ENCODE peak calls at places on chromosomes 6 and 20, in six cellular contexts. G is neural progenitor cell, T is lower lobe of right lung, X is DMS153, M is WERI-Rb-1, R is endothelial cell. Y is an unnamed sample.

GRCh38 chr6:40999498-41000070 is 39.4 kb downstream of the UNC5CL start:
- DNase-seq in G (peak), T (peak), X (peak), M (peak), R (peak), Y (peak)

GRCh38 chr20:5168582-5169396 is 42.0 kb downstream of the CDS2 start:
- DNase-seq in G (no peak), T (no peak), X (peak), M (no peak), R (peak), Y (peak)

GRCh38 chr20:363319-364078 is 16.6 kb downstream of the NRSN2 start:
- DNase-seq in G (no peak), T (peak), X (no peak), M (no peak), R (no peak), Y (no peak)

GRCh38 chr6:118719351-118720124 is 68.1 kb upstream of the CEP85L start:
- DNase-seq in G (no peak), T (no peak), X (no peak), M (no peak), R (no peak), Y (no peak)

GRCh38 chr6:28693033-28693750 is 167.5 kb downstream of the GPX5 start:
- DNase-seq in G (peak), T (no peak), X (no peak), M (no peak), R (no peak), Y (no peak)

GRCh38 chr6:5078121-5078695 is 6.9 kb upstream of the PPP1R3G start:
- DNase-seq in G (no peak), T (no peak), X (no peak), M (peak), R (no peak), Y (no peak)

GRCh38 chr6:38724343-38724742 is 9.2 kb downstream of the DNAH8 start:
- DNase-seq in G (no peak), T (no peak), X (no peak), M (no peak), R (no peak), Y (no peak)

GRCh38 chr6:39843305-39844020 is 51.3 kb downstream of the DAAM2 start:
- DNase-seq in G (no peak), T (no peak), X (no peak), M (peak), R (no peak), Y (no peak)

GRCh38 chr20:24364464-24364863 is 105.0 kb upstream of the SYNDIG1 start:
- DNase-seq in G (no peak), T (no peak), X (peak), M (no peak), R (no peak), Y (no peak)

GRCh38 chr6:41633235-41633634 is 5.0 kb upstream of the MDFI start:
- DNase-seq in G (no peak), T (no peak), X (no peak), M (no peak), R (no peak), Y (no peak)

GRCh38 chr6:136723780-136724179 is 68.5 kb downstream of the MAP3K5 start:
- DNase-seq in G (no peak), T (peak), X (no peak), M (no peak), R (no peak), Y (no peak)

GRCh38 chr20:14865169-14865568 is 527.8 kb upstream of the FLRT3 start:
- DNase-seq in G (no peak), T (no peak), X (no peak), M (no peak), R (no peak), Y (no peak)

GRCh38 chr6:137315081-137315480 is 95.9 kb upstream of the IFNGR1 start:
- DNase-seq in G (no peak), T (no peak), X (peak), M (no peak), R (no peak), Y (no peak)

GRCh38 chr20:31700747-31701146 is 21.9 kb downstream of the BCL2L1 start:
- DNase-seq in G (no peak), T (no peak), X (no peak), M (no peak), R (no peak), Y (no peak)

GRCh38 chr6:52227495-52227894 is 16.8 kb downstream of the IL17F start:
- DNase-seq in G (no peak), T (no peak), X (no peak), M (no peak), R (no peak), Y (no peak)

GRCh38 chr6:152338335-152339125 is 298.6 kb downstream of the SYNE1 start:
- DNase-seq in G (peak), T (no peak), X (no peak), M (peak), R (peak), Y (peak)

GRCh38 chr20:5718896-5719595 is 31.2 kb upstream of the SHLD1 start:
- DNase-seq in G (no peak), T (no peak), X (no peak), M (no peak), R (no peak), Y (no peak)

GRCh38 chr20:34891166-34892062 is 15.0 kb downstream of the ACSS2 start:
- DNase-seq in G (no peak), T (no peak), X (no peak), M (no peak), R (no peak), Y (no peak)

GRCh38 chr6:122077603-122078002 is 321.8 kb upstream of the HSF2 start:
- DNase-seq in G (no peak), T (no peak), X (no peak), M (no peak), R (no peak), Y (no peak)

GRCh38 chr6:3653528-3654070 is 97.9 kb downstream of the PXDC1 start:
- DNase-seq in G (no peak), T (no peak), X (no peak), M (no peak), R (no peak), Y (no peak)

GRCh38 chr6:122770835-122771601 is 8.5 kb upstream of the FABP7 start:
- DNase-seq in G (peak), T (no peak), X (no peak), M (peak), R (no peak), Y (no peak)

Y was measured in nephron progenitor cell.